ENCODE peak calls at places on chromosomes 3 and 15, in four cellular contexts. One of them, this sample, is unnamed.

GRCh38 chr15:91855684-91856553 is 2.4 kb downstream of the SLCO3A1 start:
- DNase-seq in K562: peak; percentile 15
- DNase-seq in HepG2: peak; percentile 3
- DNase-seq in GM12878: peak; percentile 33
- DNase-seq in this sample: peak; percentile 45

GRCh38 chr3:177320765-177321247 is 123.5 kb upstream of the TBL1XR1 start:
- DNase-seq in K562: no peak
- DNase-seq in HepG2: no peak
- DNase-seq in GM12878: no peak
- DNase-seq in this sample: no peak

GRCh38 chr3:184485906-184486305 is 75.7 kb upstream of the EPHB3 start:
- DNase-seq in HepG2: no peak
- DNase-seq in GM12878: no peak
- DNase-seq in K562: no peak
- DNase-seq in this sample: no peak

GRCh38 chr3:10946526-10946925 is 46.0 kb upstream of the SLC6A1 start:
- DNase-seq in K562: no peak
- DNase-seq in HepG2: no peak
- DNase-seq in GM12878: no peak
- DNase-seq in this sample: no peak

GRCh38 chr3:178482981-178483380 is 53.3 kb upstream of the KCNMB2 start:
- DNase-seq in K562: no peak
- DNase-seq in GM12878: no peak
- DNase-seq in HepG2: no peak
- DNase-seq in this sample: no peak

GRCh38 chr3:58049143-58049785 is 41.0 kb downstream of the FLNB start:
- DNase-seq in GM12878: no peak
- DNase-seq in K562: peak; percentile 42
- DNase-seq in HepG2: peak; percentile 98
- DNase-seq in this sample: no peak

GRCh38 chr3:69033470-69033869 is 18.7 kb downstream of the TMF1 start:
- DNase-seq in HepG2: no peak
- DNase-seq in GM12878: no peak
- DNase-seq in K562: no peak
- DNase-seq in this sample: no peak

GRCh38 chr3:52494446-52494845 is 692 bp upstream of the STAB1 start:
- DNase-seq in HepG2: no peak
- DNase-seq in K562: no peak
- DNase-seq in GM12878: no peak
- DNase-seq in this sample: no peak

GRCh38 chr15:48647963-48648362 is 2.5 kb upstream of the FBN1 start:
- DNase-seq in HepG2: no peak
- DNase-seq in K562: no peak
- DNase-seq in GM12878: no peak
- DNase-seq in this sample: peak; percentile 31

GRCh38 chr15:85407421-85408269 is 27.2 kb downstream of the AKAP13 start:
- DNase-seq in GM12878: no peak
- DNase-seq in K562: no peak
- DNase-seq in HepG2: peak; percentile 39
- DNase-seq in this sample: no peak

GRCh38 chr3:59644479-59645075 is 594.8 kb upstream of the CFAP20DC start:
- DNase-seq in GM12878: no peak
- DNase-seq in HepG2: no peak
- DNase-seq in K562: no peak
- DNase-seq in this sample: no peak

GRCh38 chr15:98854496-98854895 is 153.1 kb downstream of the PGPEP1L start:
- DNase-seq in HepG2: no peak
- DNase-seq in K562: no peak
- DNase-seq in GM12878: no peak
- DNase-seq in this sample: no peak

GRCh38 chr15:98855067-98855814 is 152.4 kb downstream of the PGPEP1L start:
- DNase-seq in GM12878: no peak
- DNase-seq in HepG2: no peak
- DNase-seq in K562: no peak
- DNase-seq in this sample: no peak

GRCh38 chr15:98853593-98854420 is 153.8 kb downstream of the PGPEP1L start:
- DNase-seq in K562: no peak
- DNase-seq in HepG2: no peak
- DNase-seq in GM12878: no peak
- DNase-seq in this sample: no peak

GRCh38 chr15:98850991-98851776 is 156.4 kb downstream of the PGPEP1L start:
- DNase-seq in GM12878: no peak
- DNase-seq in HepG2: peak; percentile 61
- DNase-seq in K562: peak; percentile 27
- DNase-seq in this sample: peak; percentile 69

GRCh38 chr15:98853161-98853560 is 154.4 kb downstream of the PGPEP1L start:
- DNase-seq in K562: peak; percentile 55
- DNase-seq in HepG2: peak; percentile 29
- DNase-seq in GM12878: peak; percentile 50
- DNase-seq in this sample: peak; percentile 77
- TF ChIP-seq RFX5 in K562: no peak
- TF ChIP-seq RFX5 in HepG2: no peak
- TF ChIP-seq RFX5 in GM12878: no peak
- TF ChIP-seq RFX5 in this sample: peak; percentile 76

GRCh38 chr3:37526511-37526910 is 335.2 kb upstream of the CTDSPL start:
- DNase-seq in K562: no peak
- DNase-seq in GM12878: no peak
- DNase-seq in HepG2: no peak
- DNase-seq in this sample: no peak
- TF ChIP-seq FOXM1 in K562: no peak
- TF ChIP-seq FOXM1 in GM12878: no peak
- TF ChIP-seq FOXM1 in HepG2: no peak
- TF ChIP-seq FOXM1 in this sample: no peak

GRCh38 chr3:34444137-34444536 is 645.7 kb downstream of the PDCD6IP start:
- DNase-seq in HepG2: no peak
- DNase-seq in GM12878: no peak
- DNase-seq in K562: no peak
- DNase-seq in this sample: no peak
- TF ChIP-seq RFX5 in HepG2: no peak
- TF ChIP-seq RFX5 in GM12878: no peak
- TF ChIP-seq RFX5 in K562: no peak
- TF ChIP-seq RFX5 in this sample: no peak

GRCh38 chr15:73822998-73823397 is 50.4 kb upstream of the TBC1D21 start:
- DNase-seq in K562: no peak
- DNase-seq in GM12878: no peak
- DNase-seq in HepG2: no peak
- DNase-seq in this sample: no peak
- TF ChIP-seq FOXM1 in K562: no peak
- TF ChIP-seq FOXM1 in GM12878: no peak
- TF ChIP-seq FOXM1 in HepG2: no peak
- TF ChIP-seq FOXM1 in this sample: no peak

DNA sequence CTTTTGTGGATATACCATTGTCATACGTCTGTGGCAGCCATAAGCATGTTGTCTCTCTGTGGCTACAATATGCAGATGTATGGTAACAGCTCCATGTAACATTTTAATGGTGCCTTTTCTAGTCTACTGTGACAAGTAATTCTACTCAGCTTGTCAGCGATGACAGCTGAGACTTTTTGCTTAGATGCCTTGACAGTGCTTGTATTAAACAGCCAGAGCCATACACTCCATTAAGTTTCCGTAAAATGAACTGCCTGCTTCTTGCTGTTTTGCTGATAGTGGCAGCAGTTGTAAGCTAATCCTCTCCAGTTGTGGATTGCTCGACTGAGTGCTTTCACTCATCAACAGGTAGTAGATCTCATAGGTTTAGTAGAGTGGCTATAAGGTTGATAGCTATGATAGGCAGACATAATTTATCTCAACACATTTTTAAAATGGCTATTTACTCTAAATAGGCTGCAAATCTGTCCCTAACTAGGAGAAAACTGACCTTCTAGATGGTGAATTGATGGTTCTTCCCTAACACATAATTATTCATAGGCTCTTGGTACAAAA is 260.2 kb upstream of the NAALADL2 start:
- DNase-seq in K562: no peak
- DNase-seq in HepG2: no peak
- DNase-seq in GM12878: no peak
- DNase-seq in this sample: no peak
- TF ChIP-seq RFX5 in K562: no peak
- TF ChIP-seq RFX5 in HepG2: no peak
- TF ChIP-seq RFX5 in GM12878: no peak
- TF ChIP-seq RFX5 in this sample: no peak

GRCh38 chr15:29270169-29270955 is 740 bp upstream of the NSMCE3 start:
- DNase-seq in HepG2: no peak
- DNase-seq in K562: no peak
- DNase-seq in GM12878: peak; percentile 67
- DNase-seq in this sample: peak; percentile 22
- TF ChIP-seq FOXM1 in HepG2: no peak
- TF ChIP-seq FOXM1 in K562: no peak
- TF ChIP-seq FOXM1 in GM12878: peak; percentile 69
- TF ChIP-seq FOXM1 in this sample: no peak

GRCh38 chr3:120171134-120171863 is 77.1 kb upstream of the GSK3B start:
- DNase-seq in HepG2: no peak
- DNase-seq in K562: no peak
- DNase-seq in GM12878: no peak
- DNase-seq in this sample: no peak
- TF ChIP-seq RFX5 in HepG2: no peak
- TF ChIP-seq RFX5 in K562: no peak
- TF ChIP-seq RFX5 in GM12878: no peak
- TF ChIP-seq RFX5 in this sample: no peak

DNA sequence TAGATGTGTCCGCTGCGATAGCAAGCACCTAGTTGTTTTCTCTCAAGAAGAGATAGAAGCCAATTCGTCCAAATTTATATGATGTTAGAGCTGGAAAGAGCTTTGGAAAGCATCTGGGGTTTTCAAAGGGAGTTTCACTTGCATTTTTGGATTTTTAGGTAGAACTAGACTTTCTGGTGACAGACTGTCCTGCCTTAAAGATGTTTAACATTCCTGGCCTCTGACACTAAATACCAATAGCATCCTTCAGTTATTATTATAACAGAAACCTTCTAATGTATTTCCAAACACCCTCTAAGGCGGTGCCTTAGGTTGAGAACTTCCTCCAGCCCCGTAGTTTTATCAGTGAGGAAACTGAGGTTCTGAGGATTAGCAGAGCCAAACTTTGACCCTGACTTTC is 305.3 kb downstream of the SATB1 start:
- DNase-seq in K562: no peak
- DNase-seq in HepG2: no peak
- DNase-seq in GM12878: no peak
- DNase-seq in this sample: no peak
- TF ChIP-seq FOXM1 in K562: no peak
- TF ChIP-seq FOXM1 in HepG2: no peak
- TF ChIP-seq FOXM1 in GM12878: no peak
- TF ChIP-seq FOXM1 in this sample: no peak

DNA sequence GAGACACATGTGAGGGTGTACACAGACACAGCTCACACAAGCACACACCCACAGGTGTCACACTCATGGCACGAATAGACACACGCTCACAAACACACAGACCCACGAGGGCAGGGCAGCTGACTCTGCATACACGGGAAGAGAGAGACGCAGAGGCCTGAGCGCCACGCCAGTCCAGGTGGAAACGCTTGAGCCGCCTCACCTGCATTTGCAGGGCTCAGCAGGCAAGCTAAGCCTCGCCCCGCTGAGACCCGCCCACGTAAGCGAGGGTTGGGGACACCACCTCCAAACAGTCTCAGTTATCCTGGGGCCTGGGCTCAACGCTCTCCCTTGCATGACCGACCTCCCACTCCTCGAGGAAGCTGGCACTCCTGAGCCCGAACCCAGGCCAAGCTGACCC is 73.2 kb downstream of the TLE3 start:
- DNase-seq in GM12878: no peak
- DNase-seq in HepG2: no peak
- DNase-seq in K562: no peak
- DNase-seq in this sample: no peak
- TF ChIP-seq RFX5 in GM12878: no peak
- TF ChIP-seq RFX5 in HepG2: no peak
- TF ChIP-seq RFX5 in K562: no peak
- TF ChIP-seq RFX5 in this sample: no peak

DNA sequence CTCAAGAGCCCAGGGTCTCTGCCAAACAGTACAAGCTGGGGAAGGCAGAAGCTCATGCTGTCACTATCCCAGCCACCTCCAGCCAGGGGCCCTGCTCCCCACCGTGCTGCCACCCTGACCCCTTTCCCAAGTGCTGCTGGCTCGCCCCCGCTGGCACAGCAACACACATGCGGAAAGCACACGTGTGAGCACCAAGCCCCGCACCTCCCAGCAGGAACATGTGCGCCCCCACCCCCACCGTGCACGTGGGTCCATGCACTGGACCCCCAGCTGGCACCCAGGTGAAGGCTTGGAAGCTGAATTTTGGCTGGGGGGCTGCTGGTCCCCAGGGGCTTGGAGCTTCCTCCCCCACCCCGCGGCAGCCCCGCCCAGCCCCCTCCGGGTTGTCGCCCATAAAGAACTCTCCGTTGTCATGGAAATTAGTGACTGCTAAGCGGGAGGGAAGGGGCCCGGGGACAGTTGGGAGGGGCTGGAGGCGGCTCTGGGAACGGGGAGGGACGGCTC is 703 bp downstream of the CAMKV start:
- DNase-seq in HepG2: no peak
- DNase-seq in GM12878: no peak
- DNase-seq in K562: peak; percentile 46
- DNase-seq in this sample: peak; percentile 82
- TF ChIP-seq FOXM1 in HepG2: no peak
- TF ChIP-seq FOXM1 in GM12878: no peak
- TF ChIP-seq FOXM1 in K562: no peak
- TF ChIP-seq FOXM1 in this sample: no peak

This sample was measured in SK-N-SH.